ENCODE peak calls at places on chromosomes 13 and 19, in ten cellular contexts. X is HL-60; P is tibial artery; B is CD4-positive, alpha-beta T cell; F is PC-3; T is Caco-2; M is AG04450; W is IMR-90; E is endodermal cell; R is ovary. K is an unnamed sample. For H3K27me3, the result is how much of the 10 kb centered on the place peaks cover.

GRCh38 chr13:50543767-50544166 is 299.7 kb downstream of the DLEU7 start:
- DNase-seq in X (no peak), P (no peak), B (no peak), W (peak), F (peak), E (no peak), M (peak), T (no peak), R (no peak), K (peak)

GRCh38 chr19:47625650-47626049 is 16.7 kb downstream of the BICRA start:
- DNase-seq in R (no peak), M (no peak), P (no peak), B (no peak), T (no peak), X (no peak), E (no peak), F (no peak), W (no peak), K (no peak)

GRCh38 chr13:58461217-58461616 is 829.7 kb downstream of the PCDH17 start:
- DNase-seq in E (no peak), T (no peak), M (no peak), B (no peak), R (no peak), F (no peak), X (no peak), P (no peak), W (no peak), K (no peak)

GRCh38 chr13:53694814-53695533 is 666.4 kb downstream of the OLFM4 start:
- DNase-seq in E (peak), F (no peak), P (no peak), X (no peak), M (no peak), W (no peak), B (no peak), T (no peak), R (no peak), K (no peak)

GRCh38 chr13:44281252-44282000 is 92.2 kb upstream of the SERP2 start:
- DNase-seq in T (peak), X (no peak), E (no peak), B (no peak), M (no peak), F (no peak), R (no peak), P (no peak), W (no peak), K (no peak)

GRCh38 chr19:39506944-39507714 is 7.8 kb upstream of the SELENOV start:
- DNase-seq in W (peak), T (peak), B (no peak), E (peak), R (no peak), M (no peak), P (no peak), F (peak), X (peak), K (peak)

GRCh38 chr19:10283786-10284540 is 2.8 kb upstream of the ICAM4 start:
- DNase-seq in R (no peak), E (no peak), T (no peak), W (no peak), B (no peak), P (no peak), F (no peak), M (no peak), X (no peak), K (no peak)

GRCh38 chr13:44407891-44408290 is 34.3 kb downstream of the SERP2 start:
- DNase-seq in P (no peak), E (no peak), M (no peak), W (no peak), T (no peak), B (no peak), X (no peak), R (no peak), F (peak), K (peak)

GRCh38 chr13:19781526-19781925 is 1.2 kb downstream of the PSPC1 start:
- DNase-seq in T (peak), F (peak), W (no peak), E (peak), R (no peak), X (peak), M (no peak), B (no peak), P (no peak), K (no peak)

GRCh38 chr19:55175117-55175867 is 4.8 kb downstream of the SYT5 start:
- DNase-seq in T (no peak), W (no peak), M (no peak), B (no peak), X (no peak), F (no peak), E (peak), P (no peak), R (no peak), K (no peak)

GRCh38 chr19:55178781-55179569 is 1.1 kb downstream of the SYT5 start:
- DNase-seq in F (peak), T (peak), B (peak), M (no peak), X (peak), P (no peak), R (peak), W (peak), E (peak), K (peak)

GRCh38 chr19:55174425-55175116 is 5.5 kb downstream of the SYT5 start:
- DNase-seq in T (no peak), R (no peak), F (no peak), B (no peak), P (no peak), W (no peak), X (no peak), M (no peak), E (no peak), K (no peak)

GRCh38 chr19:55173717-55174409 is 6.2 kb downstream of the SYT5 start:
- DNase-seq in E (peak), W (peak), X (no peak), F (peak), R (no peak), M (no peak), B (no peak), P (no peak), T (peak), K (peak)

GRCh38 chr19:55176116-55176515 is 4.0 kb downstream of the SYT5 start:
- DNase-seq in F (no peak), M (no peak), R (no peak), W (no peak), B (no peak), X (no peak), P (no peak), E (no peak), T (no peak), K (no peak)
- H3K27me3 ChIP-seq in F (under half), M (under half), R (under half), W (under half), B (half or more), X (half or more), P (under half), E (half or more), T (under half), K (under half)

DNA sequence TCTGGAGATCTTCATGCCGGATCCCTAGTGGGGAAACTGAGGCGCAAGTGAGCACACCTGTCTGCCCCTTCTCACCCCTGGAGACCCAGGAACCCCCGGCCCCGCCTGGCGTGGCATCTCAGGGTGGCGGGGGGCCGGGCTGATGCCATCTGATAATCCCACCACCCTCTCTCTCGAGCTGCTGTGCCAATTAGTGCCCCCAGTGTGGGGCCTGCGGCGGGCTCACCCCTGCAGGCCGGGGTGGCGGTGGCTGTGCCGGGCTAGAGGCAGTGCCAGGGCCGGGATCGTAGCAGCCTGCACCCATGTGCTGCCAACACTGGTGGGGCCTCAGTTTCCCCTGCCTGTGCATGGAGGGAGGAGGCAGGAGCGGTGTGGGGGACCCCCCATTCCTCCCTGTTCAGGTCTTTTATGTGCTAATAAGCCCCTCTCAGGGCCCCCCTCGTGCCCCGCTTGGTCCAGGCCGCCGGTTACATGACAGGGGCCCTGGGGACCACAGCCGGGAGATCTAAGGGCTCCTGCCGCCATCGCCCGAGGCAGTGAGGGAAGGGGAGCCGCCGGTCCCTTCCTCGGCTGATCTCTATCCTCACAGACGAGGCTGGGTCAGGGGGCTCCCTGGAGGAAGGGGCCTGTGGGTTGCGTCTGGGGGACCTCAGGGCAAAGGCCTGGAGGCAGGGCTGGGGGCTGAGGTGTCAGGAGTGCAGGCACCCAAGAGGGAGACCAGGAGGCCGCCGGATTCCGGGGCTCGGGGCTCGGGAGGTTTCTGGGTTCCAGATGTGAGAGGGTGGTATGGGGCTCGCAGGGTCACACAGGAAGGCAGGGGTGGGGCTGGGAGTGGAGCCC is 8.3 kb downstream of the EFNA2 start:
- DNase-seq in W (no peak), F (no peak), B (no peak), R (no peak), M (no peak), P (no peak), E (no peak), X (no peak), T (no peak), K (no peak)
- H3K27me3 ChIP-seq in W (under half), F (under half), B (under half), R (under half), M (under half), P (under half), E (under half), X (half or more), T (under half), K (half or more)

GRCh38 chr13:101917475-101917810 is 465.0 kb downstream of the ITGBL1 start:
- DNase-seq in R (no peak), P (no peak), W (no peak), F (no peak), B (no peak), X (no peak), M (no peak), E (peak), T (no peak), K (no peak)

GRCh38 chr13:101917833-101918755 is 465.6 kb downstream of the ITGBL1 start:
- DNase-seq in W (no peak), F (no peak), B (no peak), R (no peak), T (no peak), X (no peak), M (no peak), E (peak), P (no peak), K (no peak)

GRCh38 chr13:101916108-101916757 is 463.8 kb downstream of the ITGBL1 start:
- DNase-seq in B (no peak), W (no peak), F (no peak), T (no peak), M (no peak), X (no peak), R (no peak), E (peak), P (no peak), K (no peak)

GRCh38 chr13:101915755-101916107 is 463.3 kb downstream of the ITGBL1 start:
- DNase-seq in R (no peak), P (no peak), X (no peak), E (no peak), W (no peak), M (no peak), F (no peak), T (no peak), B (no peak), K (no peak)

GRCh38 chr13:101916758-101917474 is 464.4 kb downstream of the ITGBL1 start:
- DNase-seq in E (peak), M (no peak), T (no peak), B (no peak), W (no peak), F (no peak), R (no peak), P (no peak), X (no peak), K (no peak)
- H3K27me3 ChIP-seq in E (half or more), M (under half), T (under half), B (half or more), W (under half), F (half or more), R (under half), P (under half), X (half or more), K (half or more)

GRCh38 chr13:82672248-82672647 is 1210.0 kb downstream of the SLITRK1 start:
- DNase-seq in P (no peak), F (no peak), B (no peak), E (no peak), R (no peak), X (no peak), T (no peak), W (no peak), M (no peak), K (no peak)

GRCh38 chr13:82675024-82675423 is 1207.2 kb downstream of the SLITRK1 start:
- DNase-seq in W (no peak), T (no peak), R (no peak), E (no peak), M (no peak), B (no peak), X (no peak), P (no peak), F (no peak), K (no peak)

GRCh38 chr13:82678052-82678451 is 1204.2 kb downstream of the SLITRK1 start:
- DNase-seq in B (no peak), R (no peak), W (no peak), X (no peak), P (no peak), M (no peak), E (no peak), T (no peak), F (no peak), K (no peak)

GRCh38 chr13:82674546-82674945 is 1207.7 kb downstream of the SLITRK1 start:
- DNase-seq in R (no peak), P (no peak), T (no peak), M (no peak), X (no peak), B (no peak), W (no peak), E (no peak), F (no peak), K (no peak)
- H3K27me3 ChIP-seq in R (under half), P (under half), T (under half), M (under half), X (under half), B (under half), W (under half), E (under half), F (under half), K (under half)

GRCh38 chr19:40512110-40512472 is 45.3 kb downstream of the SPTBN4 start:
- DNase-seq in X (no peak), M (no peak), T (no peak), B (no peak), E (no peak), R (no peak), W (no peak), F (no peak), P (no peak), K (no peak)

GRCh38 chr19:40512473-40513344 is 45.9 kb downstream of the SPTBN4 start:
- DNase-seq in F (no peak), E (peak), P (no peak), B (no peak), R (no peak), M (no peak), T (no peak), X (no peak), W (peak), K (no peak)

GRCh38 chr19:40513345-40513678 is 46.5 kb downstream of the SPTBN4 start:
- DNase-seq in W (no peak), F (no peak), R (no peak), P (no peak), X (no peak), M (no peak), T (no peak), B (no peak), E (no peak), K (no peak)

GRCh38 chr19:40511487-40511886 is 44.7 kb downstream of the SPTBN4 start:
- DNase-seq in B (no peak), T (no peak), R (no peak), P (no peak), E (no peak), F (no peak), W (no peak), M (no peak), X (no peak), K (no peak)

GRCh38 chr19:40513741-40514315 is 47.0 kb downstream of the SPTBN4 start:
- DNase-seq in P (no peak), E (no peak), F (no peak), W (no peak), M (no peak), T (no peak), B (no peak), R (no peak), X (no peak), K (no peak)
- H3K27me3 ChIP-seq in P (under half), E (half or more), F (under half), W (under half), M (under half), T (under half), B (under half), R (under half), X (under half), K (half or more)

GRCh38 chr13:74026753-74027152 is 107.5 kb downstream of the KLF12 start:
- DNase-seq in E (peak), X (no peak), F (peak), W (peak), P (no peak), T (no peak), M (no peak), R (no peak), B (peak), K (peak)

GRCh38 chr13:74021507-74021906 is 112.7 kb downstream of the KLF12 start:
- DNase-seq in W (no peak), R (no peak), X (no peak), E (no peak), F (no peak), P (no peak), T (no peak), M (no peak), B (no peak), K (no peak)

GRCh38 chr13:74024856-74025255 is 109.3 kb downstream of the KLF12 start:
- DNase-seq in T (no peak), X (no peak), W (no peak), B (no peak), R (no peak), P (no peak), M (no peak), F (no peak), E (no peak), K (no peak)

GRCh38 chr13:74025369-74025768 is 108.8 kb downstream of the KLF12 start:
- DNase-seq in B (no peak), R (no peak), F (no peak), P (no peak), T (no peak), E (no peak), X (no peak), W (no peak), M (no peak), K (no peak)

DNA sequence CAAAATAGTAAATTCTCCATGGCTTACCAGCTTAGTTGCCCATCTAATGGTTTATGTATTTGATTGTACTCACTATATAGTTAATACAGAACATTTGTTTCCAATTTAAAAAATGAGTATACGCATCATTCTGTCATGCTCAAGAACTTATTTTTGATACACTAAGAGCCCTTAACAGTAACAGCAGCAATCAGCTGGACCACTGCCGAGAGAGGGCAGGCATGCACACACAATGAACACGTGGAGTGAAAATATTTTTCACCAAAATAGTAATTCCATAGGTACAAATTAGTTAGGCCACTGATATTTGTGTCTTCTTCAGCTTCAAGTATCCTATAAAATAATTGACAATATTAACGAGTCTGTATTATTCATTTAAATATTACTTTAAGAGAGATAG is 109.9 kb downstream of the KLF12 start:
- DNase-seq in P (no peak), X (no peak), M (no peak), E (no peak), F (no peak), T (no peak), W (no peak), B (no peak), R (no peak), K (no peak)
- H3K27me3 ChIP-seq in P (under half), X (under half), M (under half), E (under half), F (under half), T (under half), W (under half), B (under half), R (under half), K (under half)

DNA sequence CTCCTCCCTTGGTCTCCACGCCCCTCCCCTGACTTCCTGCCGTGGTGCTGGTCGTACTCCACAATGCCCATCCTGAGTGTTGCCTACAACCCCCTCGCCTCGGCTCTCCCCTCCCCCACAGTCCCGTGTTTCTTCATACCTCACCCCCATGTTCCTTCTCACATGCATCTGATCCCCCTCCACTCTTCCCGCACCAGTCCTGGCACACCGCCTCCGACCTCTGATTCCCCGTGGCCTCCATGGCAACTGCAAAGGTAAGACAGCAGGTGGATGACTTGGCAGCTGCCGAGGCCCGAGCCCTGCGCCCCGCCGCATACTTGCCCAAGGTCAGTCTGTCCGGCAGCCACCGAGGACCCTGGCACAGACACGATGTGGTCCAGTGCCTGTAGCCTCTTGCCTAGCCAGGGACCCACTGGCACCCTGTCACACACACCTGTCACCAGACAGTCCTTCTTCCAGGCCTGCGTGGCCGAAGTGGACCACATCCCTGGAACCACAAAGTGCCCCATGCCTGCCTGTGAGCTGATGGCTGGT is 16.1 kb upstream of the SDHAF1 start:
- DNase-seq in B (no peak), P (no peak), T (no peak), E (no peak), R (no peak), X (no peak), F (no peak), M (no peak), W (no peak), K (no peak)
- H3K27me3 ChIP-seq in B (under half), P (under half), T (under half), E (under half), R (under half), X (under half), F (under half), M (under half), W (under half), K (under half)

GRCh38 chr13:99962242-99962641 is 9.3 kb downstream of the ZIC5 start:
- DNase-seq in M (no peak), R (no peak), E (no peak), B (no peak), T (no peak), W (no peak), F (no peak), P (no peak), X (no peak), K (no peak)

GRCh38 chr13:99959538-99960230 is 11.9 kb downstream of the ZIC5 start:
- DNase-seq in B (peak), X (no peak), R (no peak), F (no peak), W (no peak), T (no peak), M (no peak), P (no peak), E (peak), K (no peak)

GRCh38 chr13:99963832-99964339 is 7.7 kb downstream of the ZIC5 start:
- DNase-seq in R (no peak), T (no peak), P (no peak), W (no peak), B (no peak), E (no peak), M (no peak), F (no peak), X (no peak), K (no peak)

GRCh38 chr13:99960663-99961440 is 10.7 kb downstream of the ZIC5 start:
- DNase-seq in B (no peak), R (no peak), T (no peak), F (no peak), P (no peak), W (no peak), X (no peak), E (no peak), M (no peak), K (no peak)

DNA sequence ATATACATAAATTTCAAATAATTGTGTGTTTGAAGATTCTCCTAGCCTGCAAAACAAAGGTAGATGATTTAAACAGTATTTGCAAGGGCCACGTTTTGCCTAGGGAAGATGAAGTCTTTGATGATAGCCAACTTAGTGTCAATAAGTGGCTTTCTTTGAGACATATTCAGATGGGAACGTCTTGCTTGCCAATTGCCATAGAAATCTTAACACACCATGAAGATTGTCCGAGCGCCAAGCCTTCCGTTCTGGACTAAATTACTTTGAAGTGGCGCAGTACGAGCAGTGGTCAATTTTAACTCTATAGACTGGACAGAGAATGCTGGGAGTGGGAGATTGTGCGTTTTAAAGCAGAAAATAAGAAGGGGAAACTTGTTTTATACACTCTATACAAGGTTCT is 9.9 kb downstream of the ZIC5 start:
- DNase-seq in M (no peak), T (no peak), B (no peak), W (no peak), X (no peak), R (no peak), F (no peak), P (no peak), E (no peak), K (no peak)
- H3K27me3 ChIP-seq in M (half or more), T (under half), B (half or more), W (half or more), X (half or more), R (under half), F (half or more), P (under half), E (half or more), K (half or more)

K was measured in foreskin keratinocyte.